ENCODE peak calls at places on chromosomes 11 and 22, in six cellular contexts. M is mesenchymal stem cell, D is H9, H is trophoblast cell, T is neuronal stem cell, E is H1. Q is an unnamed sample.

GRCh38 chr11:1926156-1927031 is 6.9 kb downstream of the TNNT3 start:
- DNase-seq in M (no peak), D (no peak), H (no peak), T (no peak), E (no peak), Q (no peak)

GRCh38 chr11:120344302-120345004 is 8.2 kb downstream of the ARHGEF12 start:
- DNase-seq in M (peak), D (no peak), H (peak), T (no peak), E (no peak), Q (peak)

GRCh38 chr11:83151274-83151977 is 5.5 kb upstream of the PCF11 start:
- DNase-seq in M (no peak), D (no peak), H (no peak), T (no peak), E (no peak), Q (no peak)

GRCh38 chr11:106733518-106734162 is 284.6 kb downstream of the GUCY1A2 start:
- DNase-seq in M (no peak), D (no peak), H (peak), T (no peak), E (no peak), Q (no peak)

GRCh38 chr11:63573881-63574855 is 11.0 kb upstream of the PLAAT2 start:
- DNase-seq in M (peak), D (peak), H (peak), T (no peak), E (no peak), Q (peak)

GRCh38 chr22:40250608-40251007 is 72.9 kb downstream of the TNRC6B start:
- DNase-seq in M (no peak), D (no peak), H (no peak), T (no peak), E (no peak), Q (no peak)

GRCh38 chr11:95327273-95327948 is 96.4 kb upstream of the SESN3 start:
- DNase-seq in M (no peak), D (no peak), H (no peak), T (no peak), E (no peak), Q (no peak)

GRCh38 chr11:73983764-73984543 is 1.3 kb upstream of the UCP2 start:
- DNase-seq in M (no peak), D (no peak), H (no peak), T (no peak), E (no peak), Q (no peak)

GRCh38 chr22:19429950-19430889 is 1.3 kb downstream of the HIRA start:
- DNase-seq in M (peak), D (no peak), H (no peak), T (no peak), E (no peak), Q (peak)

GRCh38 chr11:113773092-113773415 is 438 bp downstream of the ZW10 start:
- DNase-seq in M (no peak), D (no peak), H (peak), T (no peak), E (no peak), Q (peak)

GRCh38 chr11:126452718-126453117 is 97.2 kb downstream of the ST3GAL4 start:
- DNase-seq in M (no peak), D (no peak), H (no peak), T (no peak), E (no peak), Q (no peak)

GRCh38 chr11:22797081-22797480 is 32.5 kb downstream of the SVIP start:
- DNase-seq in M (no peak), D (no peak), H (no peak), T (no peak), E (no peak), Q (no peak)

GRCh38 chr11:120867531-120867930 is 156.4 kb upstream of the TBCEL start:
- DNase-seq in M (no peak), D (peak), H (peak), T (no peak), E (peak), Q (no peak)

GRCh38 chr11:96333076-96333744 is 9.8 kb downstream of the MAML2 start:
- DNase-seq in M (no peak), D (no peak), H (peak), T (no peak), E (no peak), Q (no peak)

GRCh38 chr11:83639995-83640758 is 354.0 kb upstream of the CCDC90B start:
- DNase-seq in M (no peak), D (no peak), H (no peak), T (no peak), E (no peak), Q (no peak)

GRCh38 chr11:109112748-109113378 is 309.1 kb upstream of the C11orf87 start:
- DNase-seq in M (no peak), D (no peak), H (no peak), T (no peak), E (no peak), Q (no peak)

GRCh38 chr11:2975594-2975993 is 16.5 kb downstream of the NAP1L4 start:
- DNase-seq in M (peak), D (peak), H (peak), T (no peak), E (no peak), Q (peak)

GRCh38 chr22:20905415-20906386 is 11.5 kb upstream of the CRKL start:
- DNase-seq in M (no peak), D (no peak), H (peak), T (no peak), E (no peak), Q (no peak)

GRCh38 chr22:44188986-44189630 is 8.4 kb downstream of the PARVG start:
- DNase-seq in M (no peak), D (no peak), H (no peak), T (no peak), E (no peak), Q (no peak)

GRCh38 chr11:65132988-65133700 is 1.2 kb downstream of the SYVN1 start:
- DNase-seq in M (peak), D (peak), H (peak), T (no peak), E (no peak), Q (no peak)

GRCh38 chr11:64762277-64762915 is 2.6 kb upstream of the PYGM start:
- DNase-seq in M (no peak), D (peak), H (no peak), T (no peak), E (no peak), Q (no peak)

GRCh38 chr22:42330953-42331525 is 60.6 kb upstream of the TCF20 start:
- DNase-seq in M (no peak), D (no peak), H (no peak), T (no peak), E (no peak), Q (no peak)

GRCh38 chr22:22556578-22556977 is 2.5 kb downstream of the PRAME start:
- DNase-seq in M (no peak), D (no peak), H (no peak), T (no peak), E (no peak), Q (no peak)

GRCh38 chr22:22558071-22558971 is 744 bp downstream of the PRAME start:
- DNase-seq in M (no peak), D (no peak), H (no peak), T (no peak), E (no peak), Q (no peak)

GRCh38 chr22:22556995-22557925 is 1.8 kb downstream of the PRAME start:
- DNase-seq in M (no peak), D (no peak), H (no peak), T (no peak), E (no peak), Q (no peak)

GRCh38 chr22:22555596-22555995 is 3.5 kb downstream of the PRAME start:
- DNase-seq in M (no peak), D (no peak), H (no peak), T (no peak), E (no peak), Q (no peak)

DNA sequence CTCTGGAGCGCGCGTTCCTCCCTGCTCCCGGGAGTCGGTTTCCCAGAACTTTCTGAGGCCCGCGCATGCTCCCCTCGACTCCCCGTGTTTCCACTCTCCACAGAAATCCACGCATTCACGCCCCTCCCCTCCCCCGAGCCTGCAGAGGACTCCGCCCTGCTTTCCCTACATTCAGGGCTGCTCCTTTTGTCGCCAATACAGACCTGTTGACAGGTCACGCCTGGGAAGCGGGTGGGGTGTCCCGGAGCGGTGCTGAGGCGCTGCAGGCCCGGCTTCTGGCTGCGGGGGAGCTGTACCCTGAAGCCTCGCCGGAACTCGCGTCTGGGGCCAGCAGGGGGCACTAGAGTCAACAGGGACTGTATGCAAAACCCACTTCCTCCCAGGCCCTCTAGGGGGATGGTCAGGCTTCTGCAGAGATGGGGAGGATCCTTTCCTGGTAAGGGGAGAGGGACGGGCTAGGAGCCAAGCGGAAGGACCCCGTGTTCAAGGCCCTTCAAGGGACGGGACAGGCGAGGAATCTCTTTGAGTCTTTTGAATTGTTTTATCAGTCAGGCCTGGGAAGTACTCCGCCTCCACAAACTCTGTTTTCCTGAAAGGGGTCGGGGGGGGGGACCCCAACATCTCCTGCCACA is at the start of gene PRAME:
- DNase-seq in M (peak), D (peak), H (peak), T (peak), E (peak), Q (peak)
- H4K91ac ChIP-seq in M (no peak), D (no peak), H (no peak), T (no peak), E (no peak), Q (no peak)

GRCh38 chr11:105109855-105110750 is 29.5 kb downstream of the CARD18 start:
- DNase-seq in M (peak), D (no peak), H (peak), T (no peak), E (no peak), Q (peak)

GRCh38 chr11:105106140-105106539 is 33.4 kb downstream of the CARD18 start:
- DNase-seq in M (no peak), D (no peak), H (no peak), T (no peak), E (no peak), Q (no peak)

GRCh38 chr11:105108247-105108646 is 31.3 kb downstream of the CARD18 start:
- DNase-seq in M (no peak), D (no peak), H (no peak), T (no peak), E (no peak), Q (no peak)

GRCh38 chr11:105111145-105111944 is 28.2 kb downstream of the CARD18 start:
- DNase-seq in M (no peak), D (no peak), H (no peak), T (no peak), E (no peak), Q (no peak)

DNA sequence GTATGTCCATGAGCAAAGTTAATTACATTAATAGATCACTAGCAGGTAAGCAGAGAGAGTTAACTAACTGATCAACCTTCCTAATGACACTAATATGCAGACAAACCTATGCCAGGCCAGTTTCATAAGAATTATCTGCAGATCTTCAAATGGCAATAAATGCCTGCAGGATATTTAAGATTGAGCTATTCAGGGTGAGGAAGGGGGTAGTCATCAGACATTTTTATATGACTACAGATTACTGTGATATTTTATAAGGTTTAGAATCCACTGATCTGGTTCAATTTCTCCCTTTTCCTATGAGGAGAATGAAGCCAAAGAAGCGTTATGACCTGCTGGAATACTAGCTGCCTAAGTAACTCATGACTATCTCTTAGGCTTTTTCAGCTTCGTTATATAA is 30.2 kb downstream of the CARD18 start:
- DNase-seq in M (no peak), D (no peak), H (no peak), T (no peak), E (no peak), Q (no peak)
- H4K91ac ChIP-seq in M (no peak), D (no peak), H (no peak), T (no peak), E (no peak), Q (no peak)

DNA sequence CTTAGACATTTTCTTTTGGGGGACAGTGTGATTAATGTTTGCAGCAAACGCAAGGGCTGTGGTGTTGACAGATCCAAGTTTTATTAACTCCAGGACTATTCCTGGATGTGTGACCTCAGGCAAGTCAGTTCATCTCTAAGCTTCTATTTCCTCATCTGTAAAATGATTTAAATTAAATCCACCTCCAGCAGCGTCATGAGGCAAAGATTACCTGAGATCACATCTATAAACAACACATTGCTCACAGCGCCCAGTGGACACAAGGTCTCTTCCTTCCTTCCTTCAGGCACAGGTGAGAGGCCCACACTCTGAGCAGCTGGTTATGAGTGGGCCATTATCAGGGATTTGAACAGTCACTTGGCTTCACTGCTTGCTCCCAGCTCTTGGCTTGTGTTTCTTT is 111.2 kb upstream of the RASSF10 start:
- DNase-seq in M (no peak), D (no peak), H (no peak), T (no peak), E (no peak), Q (no peak)
- H4K91ac ChIP-seq in M (no peak), D (no peak), H (no peak), T (no peak), E (no peak), Q (no peak)

DNA sequence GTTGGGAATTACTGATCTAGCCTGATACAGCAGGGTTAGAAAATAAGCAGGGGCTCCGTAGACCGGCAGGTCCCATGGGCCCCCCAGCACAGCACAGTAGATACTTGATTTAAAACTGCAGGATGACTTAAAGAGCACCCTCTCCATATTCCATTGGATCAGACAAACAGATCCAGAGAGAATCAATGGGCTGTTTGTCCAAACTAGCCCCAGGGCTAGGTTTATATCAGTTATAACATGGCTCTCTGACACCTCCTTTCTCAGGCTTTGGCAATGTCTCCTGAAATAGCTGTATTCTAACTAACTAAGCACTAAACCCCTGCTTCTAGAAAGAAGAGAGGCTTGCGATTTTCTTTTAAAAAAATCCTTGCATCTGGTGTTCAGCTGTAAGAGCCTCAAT is 100.4 kb upstream of the GALNT18 start:
- DNase-seq in M (no peak), D (no peak), H (no peak), T (no peak), E (no peak), Q (no peak)
- H4K91ac ChIP-seq in M (no peak), D (no peak), H (no peak), T (no peak), E (no peak), Q (no peak)

GRCh38 chr11:118144869-118145268 is 7.8 kb downstream of the SCN4B start:
- DNase-seq in M (no peak), D (no peak), H (no peak), T (no peak), E (no peak), Q (no peak)

GRCh38 chr11:118143661-118144185 is 8.9 kb downstream of the SCN4B start:
- DNase-seq in M (no peak), D (no peak), H (no peak), T (no peak), E (no peak), Q (no peak)

GRCh38 chr11:118145285-118146227 is 7.1 kb downstream of the SCN4B start:
- DNase-seq in M (peak), D (peak), H (peak), T (peak), E (peak), Q (peak)

GRCh38 chr11:118142809-118143208 is 9.8 kb downstream of the SCN4B start:
- DNase-seq in M (no peak), D (no peak), H (peak), T (no peak), E (no peak), Q (no peak)

DNA sequence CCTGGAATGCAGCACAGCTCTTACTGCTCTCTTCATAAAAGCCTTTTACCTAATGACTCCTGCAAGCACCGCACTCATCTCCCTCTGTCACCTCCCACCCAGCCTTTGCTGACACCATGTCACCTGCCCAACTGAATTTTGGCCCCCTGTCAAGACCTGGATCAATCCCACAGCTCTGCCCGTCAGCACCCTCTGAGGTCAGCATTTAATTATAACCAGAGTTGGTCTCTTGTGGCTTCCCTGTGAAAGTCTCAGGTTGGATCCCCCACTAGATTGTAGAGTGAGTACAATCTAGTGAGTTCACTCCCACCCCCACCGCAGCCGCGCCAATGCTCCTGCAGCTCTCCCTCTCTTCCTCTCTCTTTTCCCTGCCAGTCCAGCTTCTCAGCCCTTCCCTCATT is 8.3 kb downstream of the SCN4B start:
- DNase-seq in M (no peak), D (no peak), H (no peak), T (no peak), E (no peak), Q (no peak)
- H4K91ac ChIP-seq in M (no peak), D (no peak), H (no peak), T (no peak), E (no peak), Q (no peak)

GRCh38 chr11:46733234-46733633 is 14.2 kb downstream of the F2 start:
- DNase-seq in M (no peak), D (no peak), H (peak), T (no peak), E (no peak), Q (no peak)
- H4K91ac ChIP-seq in M (no peak), D (no peak), H (no peak), T (no peak), E (no peak), Q (no peak)